ENCODE peak calls at places on chromosome 11, in five cellular contexts. E, Z, M, J and A are unnamed samples.

GRCh38 chr11:128361451-128362020 is 225.8 kb downstream of the ETS1 start:
- DNase-seq in E (no peak), Z (no peak), M (no peak), J (no peak), A (no peak)

GRCh38 chr11:69799582-69799981 is 19.6 kb downstream of the FGF3 start:
- DNase-seq in E (no peak), Z (no peak), M (peak), J (no peak), A (no peak)

GRCh38 chr11:77661670-77662069 is 24.1 kb upstream of the CLNS1A start:
- DNase-seq in E (no peak), Z (no peak), M (no peak), J (no peak), A (no peak)

GRCh38 chr11:88411265-88411664 is 73.7 kb upstream of the CTSC start:
- DNase-seq in E (no peak), Z (no peak), M (no peak), J (no peak), A (no peak)

GRCh38 chr11:62153087-62153395 is 29.2 kb downstream of the INCENP start:
- DNase-seq in E (no peak), Z (no peak), M (no peak), J (no peak), A (no peak)

GRCh38 chr11:94934362-94934761 is 39.0 kb downstream of the CWC15 start:
- DNase-seq in E (no peak), Z (no peak), M (peak), J (no peak), A (no peak)

GRCh38 chr11:30914143-30914762 is 328.1 kb upstream of the MPPED2 start:
- DNase-seq in E (peak), Z (no peak), M (peak), J (no peak), A (peak)

GRCh38 chr11:72439455-72439854 is 5.1 kb upstream of the CLPB start:
- DNase-seq in E (no peak), Z (no peak), M (no peak), J (no peak), A (no peak)

GRCh38 chr11:35165416-35166368 is 26.7 kb downstream of the CD44 start:
- DNase-seq in E (no peak), Z (peak), M (peak), J (peak), A (peak)

GRCh38 chr11:43367382-43368178 is 8.9 kb downstream of the TTC17 start:
- DNase-seq in E (no peak), Z (no peak), M (no peak), J (no peak), A (no peak)